ENCODE peak calls at places on chromosome 14, in five cellular contexts. E is K562, N is A549, X is H1, W is HepG2. T is an unnamed sample.

GRCh38 chr14:68468437-68469207 is 324.2 kb downstream of the ZFP36L1 start:
- DNase-seq in N (no peak), W (no peak), X (no peak), E (no peak), T (no peak)

GRCh38 chr14:62146014-62146413 is 383.8 kb downstream of the SNAPC1 start:
- DNase-seq in W (no peak), N (no peak), E (no peak), X (no peak), T (no peak)

GRCh38 chr14:56471056-56471455 is 108.5 kb upstream of the TMEM260 start:
- DNase-seq in N (no peak), W (no peak), X (no peak), E (no peak), T (no peak)

GRCh38 chr14:99682809-99683618 is 1.1 kb upstream of the CYP46A1 start:
- DNase-seq in E (peak; percentile 66), W (peak; percentile 49), X (no peak), N (peak; percentile 77), T (peak; percentile 46)

GRCh38 chr14:85534914-85535313 is 5.0 kb downstream of the FLRT2 start:
- DNase-seq in N (no peak), W (no peak), E (no peak), X (no peak), T (no peak)

GRCh38 chr14:83874662-83875061 is 1655.3 kb upstream of the FLRT2 start:
- DNase-seq in E (no peak), W (no peak), N (no peak), X (no peak), T (no peak)

GRCh38 chr14:75196468-75196867 is 20.1 kb upstream of the TMED10 start:
- DNase-seq in E (no peak), N (no peak), X (no peak), W (peak; percentile 84), T (no peak)

GRCh38 chr14:65234752-65235361 is 132.5 kb upstream of the MAX start:
- DNase-seq in N (no peak), E (no peak), W (no peak), X (no peak), T (no peak)

GRCh38 chr14:66359500-66359899 is 126.7 kb upstream of the CCDC196 start:
- DNase-seq in N (peak; percentile 71), X (no peak), W (peak; percentile 53), E (peak; percentile 7), T (peak; percentile 64)

GRCh38 chr14:75960219-75960618 is 21.6 kb downstream of the TGFB3 start:
- DNase-seq in E (no peak), X (no peak), W (no peak), N (no peak), T (no peak)

GRCh38 chr14:104223101-104223809 is 84.9 kb downstream of the KIF26A start:
- DNase-seq in N (no peak), X (no peak), E (peak; percentile 60), W (no peak), T (no peak)

GRCh38 chr14:73339846-73340565 is 102.7 kb downstream of the PAPLN start:
- DNase-seq in E (no peak), W (no peak), N (no peak), X (no peak), T (no peak)

GRCh38 chr14:104794099-104794498 is 1.4 kb downstream of the AKT1 start:
- DNase-seq in N (peak; percentile 60), E (peak; percentile 66), W (peak; percentile 57), X (peak; percentile 46), T (no peak)

GRCh38 chr14:83575301-83575700 is 1954.6 kb upstream of the FLRT2 start:
- DNase-seq in W (no peak), E (no peak), N (no peak), X (no peak), T (no peak)

GRCh38 chr14:104277416-104278213 is 139.2 kb downstream of the KIF26A start:
- DNase-seq in E (no peak), N (no peak), X (no peak), W (no peak), T (no peak)

GRCh38 chr14:55814873-55815272 is 234.9 kb downstream of the KTN1 start:
- DNase-seq in N (no peak), W (no peak), X (no peak), E (no peak), T (no peak)

GRCh38 chr14:71529855-71530254 is 402.4 kb upstream of the RGS6 start:
- DNase-seq in W (no peak), N (no peak), X (no peak), E (no peak), T (no peak)

GRCh38 chr14:24179961-24180726 is 8.3 kb downstream of the REC8 start:
- DNase-seq in E (no peak), W (no peak), N (no peak), X (no peak), T (no peak)

GRCh38 chr14:32129124-32129523 is 52.0 kb downstream of the ARHGAP5 start:
- DNase-seq in N (peak; percentile 64), W (no peak), X (no peak), E (no peak), T (no peak)

GRCh38 chr14:29906256-29906885 is 21.3 kb downstream of the PRKD1 start:
- DNase-seq in E (no peak), N (peak; percentile 27), X (no peak), W (peak; percentile 33), T (no peak)

GRCh38 chr14:99247091-99247729 is 24.8 kb downstream of the BCL11B start:
- DNase-seq in W (no peak), X (no peak), N (no peak), E (no peak), T (no peak)

GRCh38 chr14:31930070-31930469 is 147.0 kb upstream of the ARHGAP5 start:
- DNase-seq in W (no peak), X (no peak), N (no peak), E (no peak), T (no peak)

GRCh38 chr14:74704656-74705055 is 8.2 kb downstream of the AREL1 start:
- DNase-seq in N (no peak), X (no peak), E (no peak), W (no peak), T (no peak)

GRCh38 chr14:68345738-68346137 is 447.1 kb downstream of the ZFP36L1 start:
- DNase-seq in W (no peak), E (no peak), N (no peak), X (no peak), T (no peak)

GRCh38 chr14:103593577-103593976 is 30.8 kb downstream of the COA8 start:
- DNase-seq in E (no peak), N (no peak), W (no peak), X (no peak), T (no peak)

GRCh38 chr14:90024910-90025309 is 36.9 kb upstream of the KCNK13 start:
- DNase-seq in X (no peak), E (no peak), N (no peak), W (no peak), T (no peak)

GRCh38 chr14:51368721-51369163 is 128.7 kb downstream of the TMX1 start:
- DNase-seq in W (no peak), E (no peak), N (no peak), X (no peak), T (no peak)

GRCh38 chr14:68231832-68232642 is 412.5 kb downstream of the RAD51B start:
- DNase-seq in E (no peak), N (peak; percentile 39), X (no peak), W (no peak), T (no peak)

GRCh38 chr14:22814945-22815713 is at the start of gene SLC7A7:
- DNase-seq in E (no peak), W (no peak), N (peak; percentile 62), X (no peak), T (no peak)

GRCh38 chr14:105907276-105907675 is 380.9 kb downstream of the TMEM121 start:
- DNase-seq in X (no peak), N (no peak), E (no peak), W (no peak), T (no peak)

GRCh38 chr14:105910426-105910825 is 384.0 kb downstream of the TMEM121 start:
- DNase-seq in E (no peak), N (no peak), X (no peak), W (no peak), T (no peak)

GRCh38 chr14:105908481-105908911 is 382.1 kb downstream of the TMEM121 start:
- DNase-seq in E (no peak), X (no peak), W (no peak), N (no peak), T (no peak)

GRCh38 chr14:105908006-105908405 is 381.6 kb downstream of the TMEM121 start:
- DNase-seq in N (no peak), W (no peak), X (no peak), E (no peak), T (no peak)

GRCh38 chr14:105909046-105909827 is 382.9 kb downstream of the TMEM121 start:
- DNase-seq in N (no peak), E (no peak), W (no peak), X (no peak), T (no peak)
- TF ChIP-seq RAD21 in N (no peak), E (no peak), W (no peak), X (no peak), T (no peak)

GRCh38 chr14:95862243-95862642 is 14.4 kb upstream of the TUNAR start:
- DNase-seq in X (no peak), W (no peak), E (no peak), N (no peak), T (no peak)

GRCh38 chr14:95855606-95856005 is 21.0 kb upstream of the TUNAR start:
- DNase-seq in E (no peak), X (no peak), N (no peak), W (no peak), T (no peak)

GRCh38 chr14:95863295-95863694 is 13.3 kb upstream of the TUNAR start:
- DNase-seq in W (no peak), X (no peak), E (no peak), N (no peak), T (no peak)

DNA sequence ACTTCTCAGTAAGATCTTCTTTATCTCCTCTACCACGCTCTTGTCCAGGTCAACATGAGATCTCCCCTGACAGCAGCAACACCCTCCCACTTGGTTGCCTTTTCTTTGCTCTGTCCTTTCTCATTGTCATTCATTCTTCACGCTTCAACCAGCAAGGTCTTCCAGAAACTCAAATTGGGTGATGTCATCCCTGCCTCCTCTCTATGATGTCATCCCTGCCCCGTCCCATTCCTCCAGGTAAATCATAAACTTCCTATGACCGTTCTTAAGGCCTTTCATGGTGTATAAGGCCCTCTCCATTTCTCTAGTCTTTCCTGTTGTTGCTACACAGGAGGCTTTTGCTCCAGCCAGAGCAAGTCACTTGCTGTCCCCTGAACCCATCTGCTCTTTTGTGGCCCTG is 17.7 kb upstream of the TUNAR start:
- DNase-seq in X (no peak), W (no peak), N (no peak), E (no peak), T (no peak)
- TF ChIP-seq MAX in X (no peak), W (no peak), N (no peak), E (no peak), T (no peak)

GRCh38 chr14:91108941-91109611 is 4.8 kb upstream of the DGLUCY start:
- DNase-seq in W (no peak), X (no peak), E (no peak), N (no peak), T (no peak)
- TF ChIP-seq RAD21 in W (no peak), X (no peak), E (no peak), N (no peak), T (no peak)

DNA sequence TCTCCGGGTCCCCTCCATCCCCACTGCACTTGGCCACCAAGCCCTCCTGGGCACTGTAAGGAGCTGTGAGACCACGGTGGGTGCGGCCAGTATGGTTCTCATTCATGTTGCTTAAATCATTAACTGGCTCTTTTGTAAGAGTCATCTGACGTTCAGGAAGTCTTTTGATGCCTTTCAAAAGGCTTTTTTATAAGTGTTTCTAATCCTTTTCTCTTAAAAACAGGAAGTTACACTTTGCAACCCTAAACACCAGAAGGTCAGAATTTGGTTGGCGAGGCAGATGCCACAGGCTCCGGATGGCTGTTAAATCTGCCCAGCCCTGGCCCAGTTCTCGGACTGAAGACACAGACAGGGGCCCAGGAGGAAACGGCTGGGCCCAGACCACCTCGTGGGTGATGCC is 26.1 kb upstream of the DIO3 start:
- DNase-seq in E (no peak), X (no peak), W (peak; percentile 57), N (peak; percentile 56), T (no peak)
- TF ChIP-seq MAX in E (no peak), X (no peak), W (no peak), N (no peak), T (no peak)